ENCODE peak calls at places on chromosomes 16 and 17, in seven cellular contexts. I is fibroblast of the conjunctiva, O is DMS153, T is PC-3, H is heart left ventricle, N is osteocyte, R is iris pigment epithelial cell. S is an unnamed sample.

GRCh38 chr16:56279132-56279531 is 87.8 kb downstream of the GNAO1 start:
- DNase-seq in O (no peak), I (no peak), T (peak), N (no peak), R (no peak), H (no peak), S (no peak)

GRCh38 chr17:73924488-73925186 is 278.8 kb upstream of the RPL38 start:
- DNase-seq in N (no peak), R (no peak), O (no peak), T (no peak), H (no peak), I (no peak), S (no peak)

GRCh38 chr16:4025428-4025827 is 90.8 kb downstream of the ADCY9 start:
- DNase-seq in O (no peak), I (no peak), R (no peak), T (no peak), N (no peak), H (peak), S (no peak)

GRCh38 chr16:10579965-10580918 is at the start of gene EMP2:
- DNase-seq in H (peak), T (peak), N (no peak), I (peak), O (peak), R (peak), S (peak)

GRCh38 chr17:41065829-41066624 is at the start of gene KRTAP2-4:
- DNase-seq in H (no peak), N (no peak), T (peak), O (no peak), R (peak), I (no peak), S (no peak)

GRCh38 chr16:48831081-48831722 is 221.2 kb upstream of the N4BP1 start:
- DNase-seq in N (no peak), H (no peak), T (peak), I (no peak), R (no peak), O (no peak), S (no peak)

GRCh38 chr17:66018786-66019185 is 173.1 kb downstream of the CEP112 start:
- DNase-seq in O (peak), N (no peak), T (no peak), H (no peak), I (no peak), R (no peak), S (no peak)

GRCh38 chr17:78974635-78975591 is 4.8 kb downstream of the LGALS3BP start:
- DNase-seq in I (peak), O (no peak), H (no peak), T (peak), N (no peak), R (peak), S (peak)

GRCh38 chr17:77737442-77738265 is 220.8 kb upstream of the TNRC6C start:
- DNase-seq in N (peak), T (no peak), O (peak), I (no peak), H (no peak), R (no peak), S (no peak)

GRCh38 chr17:75288784-75289121 is 480 bp downstream of the SLC25A19 start:
- DNase-seq in H (peak), O (peak), T (peak), N (no peak), R (no peak), I (no peak), S (no peak)